ENCODE peak calls at places on chromosomes 16 and 17, in five cellular contexts. Z is sigmoid colon, R is GM12878, M is IMR-90, L is lower leg skin. V is an unnamed sample.

GRCh38 chr17:385195-385835 is 32.7 kb upstream of the RPH3AL start:
- DNase-seq in Z (peak), R (no peak), M (no peak), L (peak), V (no peak)

GRCh38 chr17:57868007-57868774 is 18.3 kb upstream of the MRPS23 start:
- DNase-seq in Z (peak), R (peak), M (peak), L (peak), V (no peak)

GRCh38 chr17:31538080-31538762 is 146.7 kb downstream of the RAB11FIP4 start:
- DNase-seq in Z (no peak), R (peak), M (no peak), L (no peak), V (no peak)

GRCh38 chr16:11586856-11587642 is at the start of gene LITAF:
- DNase-seq in Z (peak), R (no peak), M (peak), L (peak), V (peak)

GRCh38 chr17:225551-225950 is 44.1 kb upstream of the DOC2B start:
- DNase-seq in Z (peak), R (no peak), M (no peak), L (no peak), V (no peak)

GRCh38 chr16:66902648-66903543 is 15.8 kb downstream of the CDH16 start:
- DNase-seq in Z (no peak), R (no peak), M (no peak), L (no peak), V (peak)

GRCh38 chr16:22191089-22191965 is 14.8 kb upstream of the EEF2K start:
- DNase-seq in Z (peak), R (peak), M (peak), L (peak), V (peak)

GRCh38 chr17:16468428-16468992 is 23.5 kb downstream of the LRRC75A start:
- DNase-seq in Z (no peak), R (no peak), M (no peak), L (no peak), V (no peak)

GRCh38 chr17:4560837-4561241 is 462 bp upstream of the GGT6 start:
- DNase-seq in Z (peak), R (no peak), M (no peak), L (no peak), V (no peak)

GRCh38 chr16:86477642-86478041 is 32.7 kb upstream of the FOXF1 start:
- DNase-seq in Z (peak), R (no peak), M (peak), L (no peak), V (no peak)

GRCh38 chr16:65044861-65045260 is 77.0 kb downstream of the CDH11 start:
- DNase-seq in Z (no peak), R (no peak), M (peak), L (no peak), V (no peak)

GRCh38 chr16:67561501-67561823 is 864 bp upstream of the CTCF start:
- DNase-seq in Z (no peak), R (no peak), M (no peak), L (no peak), V (no peak)

GRCh38 chr16:89759742-89760366 is 38.5 kb downstream of the ZNF276 start:
- DNase-seq in Z (no peak), R (no peak), M (no peak), L (no peak), V (peak)

GRCh38 chr16:14172200-14172805 is 101.2 kb downstream of the MRTFB start:
- DNase-seq in Z (no peak), R (no peak), M (peak), L (no peak), V (no peak)

GRCh38 chr16:17273142-17273561 is 197.6 kb downstream of the XYLT1 start:
- DNase-seq in Z (no peak), R (no peak), M (peak), L (no peak), V (peak)

GRCh38 chr17:48558731-48559608 is 14.1 kb upstream of the HOXB2 start:
- DNase-seq in Z (peak), R (no peak), M (no peak), L (no peak), V (no peak)

GRCh38 chr17:17694229-17695081 is 13.2 kb downstream of the RAI1 start:
- DNase-seq in Z (peak), R (no peak), M (peak), L (peak), V (peak)
- TF ChIP-seq POLR2A in Z (peak), R (peak), M (peak), L (no peak), V (peak)

GRCh38 chr16:4257646-4258556 is 14.9 kb downstream of the TFAP4 start:
- DNase-seq in Z (no peak), R (no peak), M (no peak), L (no peak), V (no peak)

GRCh38 chr16:4249546-4249945 is 7.7 kb upstream of the SRL start:
- DNase-seq in Z (no peak), R (no peak), M (no peak), L (no peak), V (no peak)

GRCh38 chr16:4253394-4254150 is 11.7 kb upstream of the SRL start:
- DNase-seq in Z (peak), R (peak), M (peak), L (peak), V (peak)
- TF ChIP-seq POLR2A in Z (peak), R (peak), M (peak), L (no peak), V (peak)

GRCh38 chr16:56608043-56608875 is at the start of gene MT2A:
- DNase-seq in Z (peak), R (no peak), M (peak), L (peak), V (peak)
- TF ChIP-seq POLR2A in Z (peak), R (peak), M (peak), L (no peak), V (peak)

DNA sequence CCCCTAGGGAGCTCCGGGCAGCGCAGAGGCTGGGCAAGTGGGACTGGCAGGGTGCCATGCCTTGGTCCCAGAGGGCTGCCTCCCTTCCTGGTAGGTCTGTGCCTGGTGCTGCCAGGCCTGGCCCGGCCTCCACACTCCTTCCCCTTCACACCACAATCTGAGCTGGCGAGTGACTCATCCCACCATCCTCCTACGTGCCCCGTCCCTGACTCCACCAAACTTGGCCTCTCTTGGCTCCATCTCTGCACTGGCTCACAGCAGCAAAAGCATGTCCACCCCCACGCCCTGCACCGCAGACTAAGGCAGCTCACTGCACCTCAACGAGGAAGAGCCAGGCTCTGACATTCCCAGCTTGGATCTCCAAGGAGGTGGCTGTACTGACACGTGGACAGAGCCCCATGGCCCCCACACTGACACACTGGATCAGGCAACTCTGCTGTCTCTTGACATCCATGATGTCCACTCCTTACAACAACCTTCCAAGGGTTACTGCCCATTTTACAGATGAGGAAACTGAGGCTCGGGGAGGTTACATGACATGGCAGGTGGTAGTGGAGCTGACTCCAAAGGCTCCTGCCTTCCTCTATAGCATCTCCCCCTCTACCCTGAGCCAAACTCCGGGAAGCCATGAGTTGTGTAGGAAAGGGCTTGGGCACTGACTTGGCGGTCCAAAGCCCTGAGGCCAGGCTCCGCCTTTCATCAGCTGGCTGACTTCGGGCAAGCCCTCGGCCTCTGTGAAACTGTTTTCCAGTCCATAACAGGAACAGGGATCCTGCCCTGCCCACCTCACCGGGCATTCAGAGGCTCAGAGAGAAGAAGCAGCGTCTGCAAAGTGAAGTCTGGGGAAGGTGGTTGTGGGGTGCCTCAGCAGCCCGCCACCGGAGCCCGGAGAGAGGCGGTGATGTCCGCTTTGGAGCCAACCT is 20.1 kb upstream of the KRT19 start:
- DNase-seq in Z (peak), R (no peak), M (peak), L (peak), V (no peak)
- TF ChIP-seq POLR2A in Z (peak), R (no peak), M (peak), L (no peak), V (no peak)

DNA sequence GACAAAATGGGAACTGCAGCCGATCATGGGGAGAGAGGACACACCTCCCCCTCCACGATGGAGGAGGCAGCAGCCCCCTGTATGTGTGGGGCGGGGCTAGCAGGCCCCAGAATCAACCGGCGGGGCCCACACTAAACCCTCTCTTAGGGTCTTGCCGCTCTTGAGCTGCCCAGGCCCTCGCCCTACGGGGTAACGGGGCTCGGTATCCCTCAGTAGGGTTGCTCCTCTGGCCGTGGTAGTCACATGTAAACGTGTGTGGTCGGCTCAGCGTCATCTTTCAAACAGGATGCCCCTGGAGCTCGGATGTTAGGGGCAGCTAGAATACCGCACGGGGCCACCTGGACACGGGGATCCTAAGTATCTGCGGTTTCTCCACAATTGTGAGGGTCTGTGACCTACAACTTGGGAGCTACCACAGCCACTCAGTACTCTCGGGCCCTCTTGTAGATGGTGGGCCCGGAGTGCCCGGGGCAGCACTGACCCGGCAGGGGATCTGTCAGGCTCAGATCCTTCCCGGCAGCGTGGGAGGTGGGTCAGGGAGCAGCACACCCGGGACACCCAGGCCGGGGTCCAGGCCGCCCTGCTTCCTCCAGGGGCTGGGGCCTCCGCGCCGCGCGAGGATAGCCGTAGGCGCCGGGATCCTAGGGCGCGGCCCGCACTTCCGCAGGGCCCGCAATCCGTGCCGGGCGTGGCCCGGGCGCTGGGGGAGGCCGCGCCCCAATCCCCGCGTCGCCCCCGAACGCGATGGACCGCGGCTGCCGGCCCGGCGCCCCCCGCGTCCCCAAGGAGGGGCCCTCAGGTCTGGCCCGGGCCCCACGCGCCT is 771 bp downstream of the ARHGDIA start:
- DNase-seq in Z (peak), R (no peak), M (peak), L (peak), V (peak)
- TF ChIP-seq POLR2A in Z (no peak), R (peak), M (peak), L (no peak), V (no peak)

GRCh38 chr16:30370444-30371247 is at the start of gene TBC1D10B:
- DNase-seq in Z (peak), R (peak), M (peak), L (peak), V (peak)
- TF ChIP-seq POLR2A in Z (no peak), R (no peak), M (no peak), L (no peak), V (peak)

V was measured in erythroblast.